ENCODE peak calls at places on chromosome 5, in six cellular contexts. M is neuronal stem cell, K is H9, H is IMR-90, T is mesendoderm, F is H1. P is an unnamed sample.

GRCh38 chr5:126801174-126801991 is 24.4 kb downstream of the LMNB1 start:
- DNase-seq in M (no peak), T (no peak), K (no peak), H (no peak), F (no peak), P (no peak)

GRCh38 chr5:72134226-72134625 is 27.0 kb downstream of the MAP1B start:
- DNase-seq in F (no peak), H (no peak), M (peak), T (peak), K (no peak), P (no peak)

GRCh38 chr5:128480158-128480557 is 57.9 kb downstream of the FBN2 start:
- DNase-seq in K (no peak), F (no peak), H (no peak), T (no peak), M (no peak), P (no peak)

GRCh38 chr5:74201334-74202081 is 439.0 kb downstream of the ENC1 start:
- DNase-seq in T (no peak), M (no peak), H (peak), K (no peak), F (no peak), P (peak)

GRCh38 chr5:59038169-59039002 is 455.5 kb downstream of the RAB3C start:
- DNase-seq in M (no peak), F (peak), H (peak), T (peak), K (peak), P (peak)

GRCh38 chr5:39578887-39579497 is 154.2 kb upstream of the DAB2 start:
- DNase-seq in K (no peak), M (peak), T (no peak), H (peak), F (no peak), P (peak)

GRCh38 chr5:131957721-131958483 is 12.4 kb upstream of the MEIKIN start:
- DNase-seq in M (no peak), K (no peak), H (no peak), F (no peak), T (peak), P (no peak)

GRCh38 chr5:116766470-116766947 is 191.9 kb upstream of the SEMA6A start:
- DNase-seq in M (no peak), T (peak), K (no peak), F (no peak), H (no peak), P (peak)

GRCh38 chr5:39555788-39556187 is 131.0 kb upstream of the DAB2 start:
- DNase-seq in H (no peak), T (no peak), F (no peak), K (no peak), M (no peak), P (no peak)

GRCh38 chr5:2093859-2094615 is 211.3 kb upstream of the IRX4 start:
- DNase-seq in K (no peak), M (no peak), H (no peak), T (no peak), F (no peak), P (no peak)

GRCh38 chr5:2101685-2102084 is 219.0 kb upstream of the IRX4 start:
- DNase-seq in T (no peak), H (no peak), M (no peak), F (no peak), K (no peak), P (no peak)

GRCh38 chr5:2094616-2094995 is 211.9 kb upstream of the IRX4 start:
- DNase-seq in H (no peak), K (no peak), T (no peak), M (no peak), F (no peak), P (no peak)

GRCh38 chr5:2095011-2095410 is 212.3 kb upstream of the IRX4 start:
- DNase-seq in F (no peak), T (no peak), H (no peak), K (no peak), M (no peak), P (no peak)

DNA sequence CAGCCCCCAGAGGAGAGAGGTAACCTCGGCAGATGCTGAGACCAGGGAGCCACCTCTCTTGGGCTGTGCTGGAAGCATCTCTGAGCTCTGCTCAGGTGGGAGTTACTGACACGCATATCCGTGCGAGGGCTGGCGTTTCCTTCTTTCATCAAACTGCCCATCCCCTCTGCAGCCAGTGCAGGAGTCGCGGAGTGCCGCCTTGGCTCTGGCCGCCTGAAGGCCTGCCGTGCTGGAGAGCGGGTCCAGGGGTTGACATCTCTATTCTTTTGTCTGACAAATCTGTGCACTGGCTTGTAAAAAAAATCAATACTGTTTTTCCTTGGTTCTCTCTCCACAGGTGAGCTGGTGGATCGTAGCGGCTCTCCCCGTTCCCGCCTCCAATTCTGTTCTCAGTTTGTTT is 214.1 kb upstream of the IRX4 start:
- DNase-seq in K (no peak), F (no peak), H (no peak), T (no peak), M (no peak), P (no peak)
- H2BK15ac ChIP-seq in K (no peak), F (no peak), H (no peak), T (no peak), M (no peak), P (no peak)

DNA sequence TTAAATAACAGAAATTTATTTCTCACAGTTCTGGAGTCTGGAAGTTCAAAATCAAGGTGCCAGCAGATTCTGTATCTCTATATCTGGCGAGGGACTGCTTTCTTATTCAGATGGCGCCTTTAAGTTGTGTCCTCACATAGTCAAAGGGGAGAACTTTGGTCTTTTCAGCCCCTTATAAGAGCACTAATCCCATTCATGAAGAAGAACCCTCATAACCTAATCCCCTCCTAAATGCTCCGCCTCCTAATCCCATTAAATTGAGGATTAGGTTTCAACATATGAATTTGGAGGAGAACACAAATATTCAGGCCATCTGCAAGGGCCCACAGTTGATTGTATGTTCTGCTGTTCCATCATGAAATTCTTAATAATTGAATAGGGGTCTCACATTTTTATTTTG is 10.8 kb upstream of the CCDC152 start:
- DNase-seq in M (no peak), K (no peak), T (peak), F (no peak), H (no peak), P (no peak)
- H2BK15ac ChIP-seq in M (no peak), K (no peak), T (no peak), F (no peak), H (no peak), P (no peak)

GRCh38 chr5:140556438-140556837 is 835 bp downstream of the SRA1 start:
- DNase-seq in F (no peak), M (no peak), H (peak), T (no peak), K (no peak), P (peak)
- H2BK15ac ChIP-seq in F (no peak), M (no peak), H (no peak), T (no peak), K (no peak), P (no peak)

GRCh38 chr5:98846526-98846925 is 73.1 kb downstream of the RGMB start:
- DNase-seq in M (no peak), T (no peak), K (no peak), H (no peak), F (no peak), P (no peak)

GRCh38 chr5:98845878-98846277 is 72.4 kb downstream of the RGMB start:
- DNase-seq in F (no peak), T (no peak), M (no peak), H (no peak), K (no peak), P (no peak)

GRCh38 chr5:98840946-98841345 is 67.5 kb downstream of the RGMB start:
- DNase-seq in T (no peak), H (no peak), M (no peak), K (no peak), F (no peak), P (no peak)

GRCh38 chr5:98844865-98845264 is 71.4 kb downstream of the RGMB start:
- DNase-seq in K (no peak), T (no peak), H (no peak), M (no peak), F (no peak), P (no peak)

GRCh38 chr5:98843481-98843880 is 70.0 kb downstream of the RGMB start:
- DNase-seq in F (no peak), T (peak), M (no peak), K (no peak), H (no peak), P (no peak)
- H2BK15ac ChIP-seq in F (no peak), T (no peak), M (no peak), K (no peak), H (no peak), P (no peak)

GRCh38 chr5:163626904-163627434 is 121.5 kb downstream of the MAT2B start:
- DNase-seq in M (no peak), F (no peak), H (no peak), T (no peak), K (no peak), P (no peak)
- H2BK15ac ChIP-seq in M (no peak), F (no peak), H (no peak), T (no peak), K (no peak), P (no peak)

DNA sequence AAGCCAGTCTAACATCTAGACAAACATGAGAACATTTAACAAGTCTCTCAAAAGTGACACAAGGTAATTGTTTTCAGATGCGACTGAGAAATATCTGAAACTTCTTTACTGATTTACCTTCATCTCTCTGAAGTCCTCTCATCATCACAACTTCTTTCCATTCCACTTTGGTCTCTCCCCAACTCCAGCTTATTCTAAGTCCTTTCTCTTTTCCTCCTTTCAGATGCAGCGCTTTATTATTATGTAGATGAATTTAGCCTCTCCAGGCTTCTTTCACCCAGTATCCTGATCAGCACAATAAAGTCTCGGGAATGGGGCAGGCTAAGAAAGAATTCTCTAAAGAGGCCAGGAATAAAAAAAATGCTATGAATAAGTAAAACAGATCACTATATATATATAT is 128.0 kb downstream of the KCTD16 start:
- DNase-seq in K (no peak), H (no peak), F (no peak), T (no peak), M (no peak), P (no peak)
- H2BK15ac ChIP-seq in K (no peak), H (no peak), F (no peak), T (no peak), M (no peak), P (no peak)

DNA sequence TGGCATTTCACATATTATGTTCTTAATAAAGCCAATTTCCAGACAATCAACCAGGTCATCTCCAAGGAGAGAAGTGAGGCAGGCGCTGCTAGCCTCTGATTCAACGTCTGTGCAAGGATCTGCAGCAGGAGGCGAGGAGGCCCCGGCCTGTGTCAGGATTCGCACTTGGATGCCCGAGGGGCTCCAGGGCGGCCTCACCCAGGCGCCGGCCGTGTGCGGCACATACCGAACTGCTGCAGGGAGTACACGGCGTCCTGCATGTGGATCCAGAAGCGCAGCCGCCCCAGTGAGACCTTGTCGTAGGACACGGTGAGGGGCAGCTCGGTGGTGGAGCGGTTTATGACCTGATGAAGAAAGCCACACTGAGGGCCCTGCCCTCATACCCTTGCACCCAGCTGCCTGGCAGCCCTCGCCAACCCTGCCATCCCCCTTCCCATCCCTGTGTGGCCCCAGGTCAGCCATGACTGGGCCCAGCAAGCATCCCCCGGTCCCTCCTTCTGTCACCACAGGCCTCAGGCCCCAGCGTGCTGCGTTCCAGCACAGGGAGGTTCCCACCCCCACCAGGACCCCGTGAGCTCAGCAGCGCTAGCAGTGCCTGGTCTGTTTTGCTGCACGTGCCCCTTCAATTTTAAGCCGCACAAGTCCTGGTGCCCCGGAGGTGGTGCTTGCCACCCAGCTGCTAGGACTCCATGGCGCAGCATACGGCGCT is 9.9 kb downstream of the CLPTM1L start:
- DNase-seq in H (no peak), M (no peak), F (no peak), T (no peak), K (no peak), P (no peak)
- H2BK15ac ChIP-seq in H (no peak), M (no peak), F (no peak), T (no peak), K (no peak), P (peak)

P was measured in mesenchymal stem cell.